ENCODE peak calls at places on chromosomes 12 and 14, in five cellular contexts. One of them, this sample, is unnamed.

GRCh38 chr14:83994020-83994419 is 1535.9 kb upstream of the FLRT2 start:
- DNase-seq in neuronal stem cell: no peak
- DNase-seq in H1: no peak
- DNase-seq in H9: no peak
- DNase-seq in mesenchymal stem cell: peak; percentile 32
- DNase-seq in this sample: no peak

GRCh38 chr12:87302126-87302732 is 727.0 kb downstream of the C12orf50 start:
- DNase-seq in neuronal stem cell: no peak
- DNase-seq in H1: no peak
- DNase-seq in H9: no peak
- DNase-seq in mesenchymal stem cell: no peak
- DNase-seq in this sample: no peak

GRCh38 chr12:95102916-95103671 is 29.7 kb upstream of the NR2C1 start:
- DNase-seq in neuronal stem cell: no peak
- DNase-seq in H1: no peak
- DNase-seq in H9: no peak
- DNase-seq in mesenchymal stem cell: peak; percentile 55
- DNase-seq in this sample: no peak

GRCh38 chr12:39145175-39145999 is 240.0 kb upstream of the CPNE8 start:
- DNase-seq in neuronal stem cell: peak; percentile 11
- DNase-seq in H1: no peak
- DNase-seq in H9: peak; percentile 83
- DNase-seq in mesenchymal stem cell: peak; percentile 29
- DNase-seq in this sample: peak; percentile 68

GRCh38 chr12:42679402-42679801 is 89.9 kb upstream of the PRICKLE1 start:
- DNase-seq in neuronal stem cell: no peak
- DNase-seq in H1: no peak
- DNase-seq in H9: no peak
- DNase-seq in mesenchymal stem cell: peak; percentile 20
- DNase-seq in this sample: no peak

GRCh38 chr12:27119797-27120196 is 37.4 kb upstream of the C12orf71 start:
- DNase-seq in neuronal stem cell: no peak
- DNase-seq in H1: peak; percentile 7
- DNase-seq in H9: peak; percentile 58
- DNase-seq in mesenchymal stem cell: no peak
- DNase-seq in this sample: no peak

GRCh38 chr14:61837336-61838229 is 75.4 kb downstream of the SNAPC1 start:
- DNase-seq in neuronal stem cell: peak; percentile 70
- DNase-seq in H1: peak; percentile 39
- DNase-seq in H9: peak; percentile 73
- DNase-seq in mesenchymal stem cell: peak; percentile 76
- DNase-seq in this sample: peak; percentile 92

GRCh38 chr12:86170051-86170450 is 86.1 kb downstream of the MGAT4C start:
- DNase-seq in neuronal stem cell: no peak
- DNase-seq in H1: no peak
- DNase-seq in H9: no peak
- DNase-seq in mesenchymal stem cell: peak; percentile 32
- DNase-seq in this sample: no peak

GRCh38 chr12:47900480-47901129 is 4.2 kb downstream of the VDR start:
- DNase-seq in neuronal stem cell: no peak
- DNase-seq in H1: no peak
- DNase-seq in H9: peak; percentile 60
- DNase-seq in mesenchymal stem cell: peak; percentile 60
- DNase-seq in this sample: peak; percentile 81

GRCh38 chr12:129673807-129674206 is 230.0 kb downstream of the TMEM132D start:
- DNase-seq in neuronal stem cell: no peak
- DNase-seq in H1: no peak
- DNase-seq in H9: no peak
- DNase-seq in mesenchymal stem cell: no peak
- DNase-seq in this sample: no peak

GRCh38 chr12:104632724-104633181 is 176.0 kb downstream of the CHST11 start:
- DNase-seq in neuronal stem cell: no peak
- DNase-seq in H1: no peak
- DNase-seq in H9: no peak
- DNase-seq in mesenchymal stem cell: peak; percentile 50
- DNase-seq in this sample: no peak

GRCh38 chr12:103350116-103350515 is 145.7 kb downstream of the C12orf42 start:
- DNase-seq in neuronal stem cell: no peak
- DNase-seq in H1: no peak
- DNase-seq in H9: no peak
- DNase-seq in mesenchymal stem cell: no peak
- DNase-seq in this sample: peak; percentile 74

GRCh38 chr14:101150010-101150409 is 246.5 kb upstream of the RTL1 start:
- DNase-seq in neuronal stem cell: no peak
- DNase-seq in H1: no peak
- DNase-seq in H9: no peak
- DNase-seq in mesenchymal stem cell: no peak
- DNase-seq in this sample: no peak

GRCh38 chr14:103994535-103995184 is 52.3 kb upstream of the RD3L start:
- DNase-seq in neuronal stem cell: no peak
- DNase-seq in H1: no peak
- DNase-seq in H9: no peak
- DNase-seq in mesenchymal stem cell: no peak
- DNase-seq in this sample: peak; percentile 88

GRCh38 chr14:62894736-62895135 is 150.5 kb downstream of the KCNH5 start:
- DNase-seq in neuronal stem cell: no peak
- DNase-seq in H1: no peak
- DNase-seq in H9: no peak
- DNase-seq in mesenchymal stem cell: no peak
- DNase-seq in this sample: no peak

GRCh38 chr12:112838731-112839130 is 47.2 kb downstream of the RPH3A start:
- DNase-seq in neuronal stem cell: no peak
- DNase-seq in H1: no peak
- DNase-seq in H9: no peak
- DNase-seq in mesenchymal stem cell: no peak
- DNase-seq in this sample: no peak

GRCh38 chr14:106506901-106507305 is 980.5 kb downstream of the TMEM121 start:
- DNase-seq in neuronal stem cell: no peak
- DNase-seq in H1: no peak
- DNase-seq in H9: no peak
- DNase-seq in mesenchymal stem cell: no peak
- DNase-seq in this sample: no peak

GRCh38 chr12:15534322-15534721 is 212.0 kb downstream of the PTPRO start:
- DNase-seq in neuronal stem cell: no peak
- DNase-seq in H1: no peak
- DNase-seq in H9: no peak
- DNase-seq in mesenchymal stem cell: peak; percentile 62
- DNase-seq in this sample: no peak

GRCh38 chr12:68785823-68786222 is 22.2 kb upstream of the MDM2 start:
- DNase-seq in neuronal stem cell: no peak
- DNase-seq in H1: no peak
- DNase-seq in H9: no peak
- DNase-seq in mesenchymal stem cell: no peak
- DNase-seq in this sample: no peak

GRCh38 chr12:57619434-57620244 is 8.4 kb downstream of the ARHGEF25 start:
- DNase-seq in neuronal stem cell: no peak
- DNase-seq in H1: no peak
- DNase-seq in H9: peak; percentile 77
- DNase-seq in mesenchymal stem cell: no peak
- DNase-seq in this sample: peak; percentile 59

GRCh38 chr12:64682572-64683277 is 72.4 kb downstream of the RASSF3 start:
- DNase-seq in neuronal stem cell: peak; percentile 33
- DNase-seq in H1: no peak
- DNase-seq in H9: no peak
- DNase-seq in mesenchymal stem cell: peak; percentile 98
- DNase-seq in this sample: no peak

GRCh38 chr12:76878045-76878898 is 547 bp downstream of the CSRP2 start:
- DNase-seq in neuronal stem cell: peak; percentile 58
- DNase-seq in H1: no peak
- DNase-seq in H9: peak; percentile 78
- DNase-seq in mesenchymal stem cell: peak; percentile 62
- DNase-seq in this sample: peak; percentile 65

GRCh38 chr14:101232340-101233015 is 328.8 kb upstream of the DIO3 start:
- DNase-seq in neuronal stem cell: no peak
- DNase-seq in H1: no peak
- DNase-seq in H9: peak; percentile 20
- DNase-seq in mesenchymal stem cell: no peak
- DNase-seq in this sample: no peak

GRCh38 chr14:74527736-74528280 is 34.2 kb downstream of the ISCA2 start:
- DNase-seq in neuronal stem cell: no peak
- DNase-seq in H1: no peak
- DNase-seq in H9: no peak
- DNase-seq in mesenchymal stem cell: no peak
- DNase-seq in this sample: no peak

GRCh38 chr12:74747305-74747704 is 209.7 kb downstream of the ATXN7L3B start:
- DNase-seq in neuronal stem cell: no peak
- DNase-seq in H1: no peak
- DNase-seq in H9: no peak
- DNase-seq in mesenchymal stem cell: no peak
- DNase-seq in this sample: peak; percentile 5

GRCh38 chr12:107590369-107591094 is 95.1 kb upstream of the PWP1 start:
- DNase-seq in neuronal stem cell: no peak
- DNase-seq in H1: no peak
- DNase-seq in H9: no peak
- DNase-seq in mesenchymal stem cell: no peak
- DNase-seq in this sample: no peak

GRCh38 chr12:58787021-58787760 is 133.1 kb downstream of the LRIG3 start:
- DNase-seq in neuronal stem cell: no peak
- DNase-seq in H1: no peak
- DNase-seq in H9: no peak
- DNase-seq in mesenchymal stem cell: no peak
- DNase-seq in this sample: no peak

GRCh38 chr12:77796775-77797174 is 33.9 kb upstream of the NAV3 start:
- DNase-seq in neuronal stem cell: no peak
- DNase-seq in H1: no peak
- DNase-seq in H9: no peak
- DNase-seq in mesenchymal stem cell: peak; percentile 61
- DNase-seq in this sample: no peak

GRCh38 chr14:70567791-70568190 is 32.7 kb downstream of the MED6 start:
- DNase-seq in neuronal stem cell: no peak
- DNase-seq in H1: peak; percentile 7
- DNase-seq in H9: peak; percentile 68
- DNase-seq in mesenchymal stem cell: peak; percentile 46
- DNase-seq in this sample: peak; percentile 55

DNA sequence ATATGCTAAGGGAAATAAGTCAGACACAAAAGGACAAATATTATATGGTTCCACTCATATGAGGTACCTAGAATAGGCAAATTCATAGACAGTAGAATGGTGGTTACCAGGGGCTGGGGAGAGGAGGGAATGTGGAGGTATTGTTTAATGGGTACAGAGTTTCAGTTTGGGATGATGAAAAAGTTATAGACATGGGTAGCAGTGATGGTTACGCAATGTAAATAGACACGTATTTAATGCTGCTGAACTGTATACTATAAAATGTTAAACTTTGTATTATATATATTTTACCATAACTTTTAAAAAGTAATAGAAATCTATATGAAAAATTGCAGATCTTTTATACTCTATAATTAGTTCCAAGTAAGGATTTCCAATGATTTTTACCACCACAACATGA is 71.2 kb downstream of the CDK17 start:
- DNase-seq in neuronal stem cell: no peak
- DNase-seq in H1: no peak
- DNase-seq in H9: no peak
- DNase-seq in mesenchymal stem cell: no peak
- DNase-seq in this sample: no peak
- H2BK12ac ChIP-seq in neuronal stem cell: no peak overlapping the region
- H2BK12ac ChIP-seq in H1: no peak overlapping the region
- H2BK12ac ChIP-seq in H9: no peak overlapping the region
- H2BK12ac ChIP-seq in mesenchymal stem cell: no peak overlapping the region
- H2BK12ac ChIP-seq in this sample: no peak overlapping the region

GRCh38 chr12:46368684-46369083 is 3.9 kb downstream of the SLC38A2 start:
- DNase-seq in neuronal stem cell: no peak
- DNase-seq in H1: no peak
- DNase-seq in H9: no peak
- DNase-seq in mesenchymal stem cell: no peak
- DNase-seq in this sample: no peak

GRCh38 chr12:46368138-46368537 is 4.4 kb downstream of the SLC38A2 start:
- DNase-seq in neuronal stem cell: no peak
- DNase-seq in H1: no peak
- DNase-seq in H9: no peak
- DNase-seq in mesenchymal stem cell: no peak
- DNase-seq in this sample: no peak

GRCh38 chr12:46369474-46370379 is 2.8 kb downstream of the SLC38A2 start:
- DNase-seq in neuronal stem cell: no peak
- DNase-seq in H1: no peak
- DNase-seq in H9: no peak
- DNase-seq in mesenchymal stem cell: no peak
- DNase-seq in this sample: no peak

GRCh38 chr12:46370380-46370734 is 2.2 kb downstream of the SLC38A2 start:
- DNase-seq in neuronal stem cell: no peak
- DNase-seq in H1: no peak
- DNase-seq in H9: no peak
- DNase-seq in mesenchymal stem cell: no peak
- DNase-seq in this sample: no peak

GRCh38 chr12:46369095-46369473 is 3.5 kb downstream of the SLC38A2 start:
- DNase-seq in neuronal stem cell: no peak
- DNase-seq in H1: no peak
- DNase-seq in H9: no peak
- DNase-seq in mesenchymal stem cell: no peak
- DNase-seq in this sample: no peak
- H2BK12ac ChIP-seq in neuronal stem cell: no peak overlapping the region
- H2BK12ac ChIP-seq in H1: no peak overlapping the region
- H2BK12ac ChIP-seq in H9: no peak overlapping the region
- H2BK12ac ChIP-seq in mesenchymal stem cell: no peak overlapping the region
- H2BK12ac ChIP-seq in this sample: no peak overlapping the region

DNA sequence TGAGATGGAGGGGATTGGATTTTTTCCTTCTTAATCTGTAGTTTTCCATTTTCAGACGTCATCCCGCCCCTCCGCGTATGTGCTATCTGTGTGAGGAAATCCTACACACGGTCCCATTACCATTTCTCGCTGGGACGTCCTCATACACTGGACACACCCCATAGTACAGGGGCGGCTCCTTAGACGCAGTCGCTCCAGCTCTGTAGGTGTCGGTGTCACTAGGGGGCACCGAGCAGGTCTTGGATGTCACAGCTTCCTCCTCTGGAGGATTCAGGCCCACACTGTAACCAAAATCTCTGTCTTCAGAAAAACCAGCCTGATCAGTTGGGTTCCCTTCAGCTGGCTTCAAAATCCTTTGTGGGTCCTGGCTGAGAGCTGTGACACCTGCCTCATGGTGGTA is 7.1 kb downstream of the ANKLE2 start:
- DNase-seq in neuronal stem cell: no peak
- DNase-seq in H1: no peak
- DNase-seq in H9: no peak
- DNase-seq in mesenchymal stem cell: no peak
- DNase-seq in this sample: no peak
- H2BK12ac ChIP-seq in neuronal stem cell: no peak overlapping the region
- H2BK12ac ChIP-seq in H1: no peak overlapping the region
- H2BK12ac ChIP-seq in H9: no peak overlapping the region
- H2BK12ac ChIP-seq in mesenchymal stem cell: no peak overlapping the region
- H2BK12ac ChIP-seq in this sample: no peak overlapping the region

DNA sequence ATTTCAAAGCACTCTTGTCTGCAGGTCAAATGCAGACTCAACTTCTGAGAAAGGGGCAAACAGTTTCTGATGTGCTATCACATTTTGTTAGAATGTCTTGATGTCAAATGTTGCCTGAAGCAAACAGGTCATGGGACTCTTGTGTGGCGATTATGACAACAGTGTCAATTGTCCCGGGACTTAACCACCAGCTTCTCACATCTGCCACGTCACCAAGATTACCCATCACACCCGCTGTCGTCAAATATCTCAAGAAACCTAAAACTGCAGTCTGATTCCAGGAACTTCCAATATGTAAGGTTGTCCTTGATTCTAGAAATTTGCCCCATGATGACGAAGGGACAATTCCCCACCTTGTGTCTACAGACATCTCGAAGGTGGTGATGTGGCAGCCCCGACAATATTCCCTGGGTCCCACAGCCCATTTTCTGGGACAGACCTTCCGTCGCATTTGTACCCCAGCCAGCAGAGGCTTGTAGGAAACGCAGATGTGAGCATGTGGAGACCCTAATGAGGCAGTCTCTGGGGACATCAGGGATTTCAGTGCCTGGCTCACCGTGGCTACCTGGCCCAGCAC is 21.3 kb downstream of the LRTM2 start:
- DNase-seq in neuronal stem cell: no peak
- DNase-seq in H1: no peak
- DNase-seq in H9: no peak
- DNase-seq in mesenchymal stem cell: no peak
- DNase-seq in this sample: no peak
- H2BK12ac ChIP-seq in neuronal stem cell: no peak overlapping the region
- H2BK12ac ChIP-seq in H1: no peak overlapping the region
- H2BK12ac ChIP-seq in H9: no peak overlapping the region
- H2BK12ac ChIP-seq in mesenchymal stem cell: no peak overlapping the region
- H2BK12ac ChIP-seq in this sample: no peak overlapping the region

This sample was measured in trophoblast cell.